ENCODE peak calls at places on chromosomes 6 and 20, in nine cellular contexts. R is adipocyte; Q is activated T-helper 1 cell treated with Interleukin-2 at 50 U/mL for 16 hours; U is activated T-cell treated with anti-CD3 and anti-CD28 coated beads, Interleukin-2, amount 50 U/mL, for 72 hours; K is GM23248; L is iPS-NIHi11; Z is right cardiac atrium; P is A172; B is pons. M is an unnamed sample.

GRCh38 chr6:33604941-33605854 is 15.9 kb upstream of the ITPR3 start:
- DNase-seq in R (no peak), Q (no peak), U (no peak), K (no peak), L (no peak), Z (no peak), P (no peak), B (no peak), M (no peak)

GRCh38 chr6:143675327-143675900 is 2.4 kb upstream of the PHACTR2 start:
- DNase-seq in R (no peak), Q (no peak), U (no peak), K (peak), L (no peak), Z (no peak), P (no peak), B (no peak), M (no peak)

GRCh38 chr20:22974354-22974753 is 60.8 kb upstream of the SSTR4 start:
- DNase-seq in R (peak), Q (no peak), U (no peak), K (peak), L (peak), Z (no peak), P (peak), B (no peak), M (peak)

GRCh38 chr20:3420211-3420707 is 12.8 kb upstream of the DNAAF9 start:
- DNase-seq in R (peak), Q (no peak), U (peak), K (peak), L (no peak), Z (peak), P (no peak), B (peak), M (no peak)

GRCh38 chr20:13788167-13788834 is 3.5 kb downstream of the NDUFAF5 start:
- DNase-seq in R (peak), Q (peak), U (peak), K (peak), L (peak), Z (peak), P (peak), B (peak), M (peak)

GRCh38 chr20:51062065-51062464 is 39.2 kb upstream of the KCNG1 start:
- DNase-seq in R (no peak), Q (no peak), U (peak), K (peak), L (no peak), Z (no peak), P (no peak), B (no peak), M (no peak)

GRCh38 chr6:99467509-99468106 is 42.5 kb upstream of the PNISR start:
- DNase-seq in R (peak), Q (no peak), U (no peak), K (peak), L (peak), Z (no peak), P (peak), B (peak), M (peak)

GRCh38 chr6:168501561-168501960 is 60.6 kb downstream of the SMOC2 start:
- DNase-seq in R (no peak), Q (no peak), U (no peak), K (no peak), L (no peak), Z (no peak), P (no peak), B (no peak), M (no peak)

GRCh38 chr20:2507464-2507863 is 1.3 kb downstream of the ZNF343 start:
- DNase-seq in R (no peak), Q (no peak), U (no peak), K (peak), L (no peak), Z (no peak), P (no peak), B (no peak), M (no peak)

GRCh38 chr6:39197521-39198500 is 31.5 kb downstream of the KCNK5 start:
- DNase-seq in R (no peak), Q (no peak), U (no peak), K (no peak), L (no peak), Z (no peak), P (no peak), B (no peak), M (no peak)

GRCh38 chr6:103153016-103153415 is 1706.7 kb downstream of the HACE1 start:
- DNase-seq in R (no peak), Q (no peak), U (no peak), K (no peak), L (no peak), Z (no peak), P (no peak), B (no peak), M (no peak)

GRCh38 chr6:107629545-107630147 is 139.7 kb downstream of the SOBP start:
- DNase-seq in R (no peak), Q (no peak), U (no peak), K (no peak), L (no peak), Z (no peak), P (no peak), B (no peak), M (no peak)

M was measured in erythroblast.